ENCODE peak calls at places on chromosomes 3 and 15, in ten cellular contexts. I is cardiac fibroblast, E is astrocyte of the cerebellum, P is neural progenitor cell, D is GM12865, K is heart left ventricle, L is kidney epithelial cell, V is fibroblast of lung, F is BE2C, Y is OCI-LY7. M is an unnamed sample.

GRCh38 chr15:77187751-77188464 is 117.0 kb upstream of the TSPAN3 start:
- DNase-seq in P (no peak), I (peak; percentile 87), L (no peak), V (peak; percentile 64), Y (peak; percentile 62), D (peak; percentile 69), F (no peak), E (peak; percentile 6), K (no peak), M (peak; percentile 36)

GRCh38 chr3:133944181-133944580 is 48.5 kb upstream of the RAB6B start:
- DNase-seq in L (peak; percentile 12), F (no peak), I (peak; percentile 29), Y (no peak), P (no peak), K (no peak), V (peak; percentile 87), D (no peak), E (no peak), M (peak; percentile 21)

GRCh38 chr3:158085358-158085757 is 20.9 kb downstream of the SHOX2 start:
- DNase-seq in D (no peak), L (no peak), K (no peak), E (no peak), I (no peak), P (no peak), V (no peak), Y (no peak), F (no peak), M (no peak)

GRCh38 chr3:189967254-189967865 is 153.3 kb downstream of the P3H2 start:
- DNase-seq in I (peak; percentile 71), Y (peak; percentile 51), D (peak; percentile 81), P (peak; percentile 68), F (peak; percentile 26), L (no peak), K (no peak), V (peak; percentile 69), E (peak; percentile 55), M (peak; percentile 58)

GRCh38 chr3:194489736-194490612 is 3.2 kb upstream of the ATP13A3 start:
- DNase-seq in P (no peak), K (no peak), E (no peak), D (peak; percentile 80), I (peak; percentile 78), L (no peak), Y (peak; percentile 54), F (no peak), V (peak; percentile 56), M (peak; percentile 55)

GRCh38 chr15:93066103-93066725 is 22.8 kb downstream of the RGMA start:
- DNase-seq in K (peak; percentile 43), P (no peak), F (no peak), E (no peak), I (no peak), Y (no peak), L (no peak), V (no peak), D (no peak), M (no peak)

GRCh38 chr15:48266029-48266428 is 59.9 kb downstream of the SLC12A1 start:
- DNase-seq in I (no peak), L (no peak), V (no peak), P (no peak), Y (no peak), K (no peak), F (no peak), D (no peak), E (no peak), M (no peak)

GRCh38 chr15:97652700-97653167 is 307.8 kb upstream of the ARRDC4 start:
- DNase-seq in I (no peak), E (no peak), D (no peak), L (no peak), P (peak; percentile 80), V (no peak), F (peak; percentile 11), Y (no peak), K (peak; percentile 58), M (no peak)

GRCh38 chr3:10515396-10515795 is 10.0 kb upstream of the ATP2B2 start:
- DNase-seq in D (no peak), I (no peak), V (no peak), K (no peak), F (no peak), Y (peak; percentile 5), E (no peak), L (no peak), P (no peak), M (no peak)

GRCh38 chr3:197331131-197331530 is 32.7 kb upstream of the DLG1 start:
- DNase-seq in L (no peak), Y (no peak), K (no peak), V (no peak), I (peak; percentile 23), F (no peak), P (no peak), E (no peak), D (peak; percentile 18), M (peak; percentile 48)
- TF ChIP-seq CTCF in L (no peak), Y (peak; percentile 19), K (no peak), V (no peak), I (peak; percentile 6), F (peak; percentile 20), P (no peak), E (peak; percentile 30), D (no peak), M (peak; percentile 47)

DNA sequence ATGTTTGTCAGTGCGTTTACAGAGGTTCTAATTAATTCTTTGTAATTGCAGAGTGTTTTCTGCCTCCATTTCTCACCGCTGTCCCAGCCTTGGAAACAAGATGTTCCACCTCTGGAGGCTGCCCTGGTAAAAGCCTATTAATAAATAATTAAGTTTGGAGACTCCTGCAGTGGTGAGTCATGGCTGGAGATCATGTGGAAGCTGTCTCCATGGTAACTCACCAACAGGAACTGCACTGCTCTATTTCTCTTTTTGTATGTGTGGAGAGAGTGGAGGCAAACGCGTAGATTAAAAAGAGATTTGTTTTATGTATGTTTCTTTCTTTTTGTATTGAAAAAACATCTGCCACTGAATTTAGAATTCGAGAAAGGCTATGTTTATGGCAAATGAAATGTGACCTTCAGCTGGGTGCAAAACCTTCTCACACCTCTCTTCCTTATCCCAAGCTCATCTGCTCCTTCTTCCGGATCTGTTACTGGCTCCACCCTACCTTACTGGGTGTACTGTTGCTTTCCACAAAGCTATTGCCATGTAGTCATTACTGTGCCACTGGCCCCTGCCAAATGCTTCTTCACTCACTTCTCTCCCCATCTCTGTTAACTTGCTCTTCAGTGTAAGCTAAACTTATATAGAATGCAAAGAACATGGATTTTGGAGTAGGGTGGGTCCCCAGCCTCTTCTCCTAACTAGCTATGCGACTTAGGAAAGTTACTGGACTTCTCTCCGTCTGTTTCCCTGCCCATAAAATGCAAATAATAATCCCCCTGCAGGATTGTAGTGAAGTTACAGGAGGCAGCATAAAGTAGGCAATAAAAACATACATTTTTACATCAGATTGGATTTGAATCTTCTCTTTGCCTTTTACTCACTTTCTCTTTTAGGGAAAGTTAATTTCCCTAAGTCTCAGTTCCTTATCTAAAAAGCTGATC is 778.5 kb downstream of the NTRK3 start:
- DNase-seq in L (peak; percentile 82), E (peak; percentile 79), I (peak; percentile 78), V (peak; percentile 63), K (no peak), Y (no peak), P (peak; percentile 15), D (no peak), F (peak; percentile 76), M (peak; percentile 75)
- TF ChIP-seq CTCF in L (no peak), E (peak; percentile 37), I (peak; percentile 24), V (peak; percentile 27), K (no peak), Y (peak; percentile 18), P (peak; percentile 28), D (no peak), F (peak; percentile 51), M (no peak)

GRCh38 chr15:56533741-56534416 is 68.9 kb upstream of the MNS1 start:
- DNase-seq in E (no peak), K (no peak), Y (peak; percentile 70), F (no peak), D (no peak), V (no peak), L (no peak), I (no peak), P (no peak), M (no peak)

GRCh38 chr15:56537881-56538280 is 72.9 kb upstream of the MNS1 start:
- DNase-seq in I (no peak), Y (peak; percentile 89), P (no peak), D (peak; percentile 9), V (no peak), L (no peak), K (peak; percentile 65), E (no peak), F (no peak), M (no peak)

GRCh38 chr15:56538901-56539545 is 74.1 kb upstream of the MNS1 start:
- DNase-seq in I (no peak), V (no peak), K (no peak), Y (peak; percentile 59), L (no peak), D (no peak), P (no peak), E (no peak), F (no peak), M (no peak)
- TF ChIP-seq CTCF in I (no peak), V (no peak), K (no peak), Y (no peak), L (no peak), D (no peak), P (no peak), E (no peak), F (no peak), M (no peak)

GRCh38 chr15:71802770-71803169 is 7.6 kb upstream of the NR2E3 start:
- DNase-seq in I (no peak), D (peak; percentile 49), V (no peak), E (no peak), Y (no peak), K (no peak), P (peak; percentile 47), L (no peak), F (no peak), M (no peak)
- TF ChIP-seq CTCF in I (peak; percentile 60), D (peak; percentile 48), V (peak; percentile 17), E (peak; percentile 38), Y (peak; percentile 57), K (no peak), P (peak; percentile 55), L (peak; percentile 29), F (peak; percentile 29), M (peak; percentile 20)

DNA sequence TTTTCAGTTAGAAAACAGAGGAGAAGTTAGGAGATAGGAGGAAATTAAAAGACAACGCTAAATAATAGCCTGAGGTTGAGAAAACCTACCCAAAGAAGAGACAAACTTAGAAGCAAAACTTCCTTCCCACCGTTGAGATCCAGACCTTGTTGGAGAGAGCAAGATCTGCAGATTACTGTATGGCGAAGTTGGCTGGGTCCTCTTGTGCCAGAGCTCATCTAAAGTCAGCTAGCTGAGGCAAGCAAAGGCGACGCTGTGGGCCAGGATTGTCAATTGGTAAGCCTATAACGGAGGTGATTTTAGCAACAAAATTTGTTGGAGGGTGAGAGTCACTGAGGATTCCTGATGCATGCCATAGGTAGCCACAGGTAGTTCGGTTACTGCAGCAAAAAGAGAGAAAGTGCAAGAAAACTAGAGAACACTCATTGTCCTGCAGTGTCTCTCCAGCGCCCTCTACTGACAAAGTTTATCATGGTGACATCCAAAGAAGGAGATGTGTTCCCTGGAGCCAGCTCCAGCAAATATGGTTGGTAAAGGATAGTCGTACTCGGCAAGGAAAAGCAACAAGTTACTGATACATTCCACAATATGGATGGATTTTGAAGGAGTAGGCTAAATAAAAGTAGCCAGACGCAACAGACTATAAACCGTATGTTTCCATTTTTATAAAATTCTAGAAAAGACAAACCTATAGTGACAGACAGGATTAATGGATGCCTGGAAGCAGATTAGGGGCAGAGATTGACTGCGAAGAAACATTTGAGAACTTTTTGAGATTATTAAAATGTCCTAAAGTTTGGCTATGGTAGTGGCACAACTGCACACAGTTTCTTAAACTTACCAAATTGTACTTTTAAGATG is 9.8 kb upstream of the OR5K4 start:
- DNase-seq in I (peak; percentile 22), F (peak; percentile 65), D (peak; percentile 80), V (peak; percentile 17), E (no peak), K (no peak), L (no peak), Y (peak; percentile 60), P (peak; percentile 81), M (peak; percentile 32)
- TF ChIP-seq CTCF in I (peak; percentile 59), F (peak; percentile 95), D (peak; percentile 83), V (peak; percentile 34), E (peak; percentile 48), K (no peak), L (peak; percentile 63), Y (peak; percentile 90), P (peak; percentile 86), M (peak; percentile 63)

M was measured in AG10803.